ENCODE peak calls at places on chromosomes 11 and 22, in ten cellular contexts. Z is esophagus squamous epithelium; A is neural crest cell; W is CD4-positive, alpha-beta T cell; R is tibial nerve; C is cardiac muscle cell; M is IMR-90; N is NB4; E is BE2C; V is Caco-2. L is an unnamed sample.

GRCh38 chr11:68956142-68956541 is 24.6 kb downstream of the MRGPRD start:
- DNase-seq in N (peak; percentile 64), Z (no peak), E (no peak), W (peak; percentile 8), C (no peak), R (no peak), M (no peak), A (peak; percentile 23), V (peak; percentile 65), L (peak; percentile 49)

GRCh38 chr11:71930556-71931244 is 1.9 kb downstream of the RNF121 start:
- DNase-seq in N (no peak), R (no peak), C (no peak), A (no peak), E (no peak), V (no peak), M (no peak), W (no peak), Z (no peak), L (no peak)

GRCh38 chr11:131694526-131695424 is 324.4 kb downstream of the NTM start:
- DNase-seq in N (peak; percentile 69), V (peak; percentile 84), Z (no peak), A (peak; percentile 93), W (peak; percentile 16), M (peak; percentile 69), C (peak; percentile 88), R (peak; percentile 50), E (peak; percentile 73), L (peak; percentile 94)

GRCh38 chr11:125887373-125888324 is at the start of gene HYLS1:
- DNase-seq in A (peak; percentile 77), W (peak; percentile 95), V (peak; percentile 81), C (peak; percentile 77), E (peak; percentile 86), M (peak; percentile 95), Z (peak; percentile 58), N (peak; percentile 99), R (peak; percentile 82), L (peak; percentile 95)

GRCh38 chr11:85827768-85828639 is 17.1 kb upstream of the SYTL2 start:
- DNase-seq in C (peak; percentile 20), R (no peak), A (no peak), Z (no peak), N (no peak), W (no peak), E (no peak), V (no peak), M (peak; percentile 91), L (no peak)

GRCh38 chr11:35639591-35640179 is 21.4 kb downstream of the FJX1 start:
- DNase-seq in R (no peak), E (no peak), Z (no peak), N (no peak), C (no peak), A (no peak), M (no peak), W (no peak), V (no peak), L (no peak)

GRCh38 chr11:2686360-2687222 is 13.2 kb downstream of the KCNQ1OT1 start:
- DNase-seq in R (no peak), A (no peak), C (no peak), N (no peak), Z (no peak), W (no peak), V (peak; percentile 26), M (no peak), E (no peak), L (no peak)

GRCh38 chr22:23713696-23714595 is 23.1 kb downstream of the RGL4 start:
- DNase-seq in M (no peak), E (no peak), W (no peak), Z (no peak), A (no peak), V (no peak), N (no peak), R (no peak), C (no peak), L (no peak)

GRCh38 chr11:131662310-131662709 is 291.9 kb downstream of the NTM start:
- DNase-seq in W (no peak), C (no peak), R (no peak), V (no peak), A (no peak), Z (no peak), M (no peak), N (no peak), E (no peak), L (no peak)

GRCh38 chr11:3836903-3837302 is 3.9 kb downstream of the RHOG start:
- DNase-seq in C (no peak), V (no peak), M (no peak), W (peak; percentile 62), N (peak; percentile 88), Z (no peak), E (no peak), A (no peak), R (no peak), L (no peak)

GRCh38 chr11:125939081-125939521 is 6.7 kb upstream of the VSIG10L2 start:
- DNase-seq in A (no peak), E (no peak), V (no peak), W (no peak), M (no peak), R (no peak), N (no peak), Z (no peak), C (no peak), L (no peak)

GRCh38 chr11:120482149-120482548 is 29.4 kb upstream of the GRIK4 start:
- DNase-seq in V (no peak), A (no peak), W (no peak), C (no peak), N (no peak), E (peak; percentile 18), M (peak; percentile 39), R (no peak), Z (no peak), L (no peak)

GRCh38 chr22:27641049-27641790 is 160.3 kb downstream of the MN1 start:
- DNase-seq in C (no peak), A (no peak), W (no peak), N (no peak), R (no peak), E (no peak), V (no peak), M (peak; percentile 29), Z (no peak), L (no peak)

GRCh38 chr11:130601141-130601540 is 152.7 kb downstream of the ADAMTS15 start:
- DNase-seq in W (no peak), V (no peak), R (peak; percentile 63), A (no peak), C (peak; percentile 58), N (peak; percentile 31), M (peak; percentile 90), E (no peak), Z (no peak), L (no peak)

GRCh38 chr22:38142606-38143005 is 32.1 kb upstream of the BAIAP2L2 start:
- DNase-seq in N (no peak), E (no peak), V (no peak), C (no peak), R (no peak), A (no peak), W (no peak), Z (no peak), M (no peak), L (no peak)

GRCh38 chr11:22830082-22830414 is 447 bp upstream of the SVIP start:
- DNase-seq in R (no peak), N (no peak), M (no peak), A (no peak), W (no peak), V (no peak), E (no peak), Z (no peak), C (no peak), L (no peak)
- TF ChIP-seq CTCF in R (no peak), N (no peak), M (no peak), A (no peak), W (no peak), V (no peak), E (no peak), Z (no peak), C (no peak), L (peak; percentile 1)

DNA sequence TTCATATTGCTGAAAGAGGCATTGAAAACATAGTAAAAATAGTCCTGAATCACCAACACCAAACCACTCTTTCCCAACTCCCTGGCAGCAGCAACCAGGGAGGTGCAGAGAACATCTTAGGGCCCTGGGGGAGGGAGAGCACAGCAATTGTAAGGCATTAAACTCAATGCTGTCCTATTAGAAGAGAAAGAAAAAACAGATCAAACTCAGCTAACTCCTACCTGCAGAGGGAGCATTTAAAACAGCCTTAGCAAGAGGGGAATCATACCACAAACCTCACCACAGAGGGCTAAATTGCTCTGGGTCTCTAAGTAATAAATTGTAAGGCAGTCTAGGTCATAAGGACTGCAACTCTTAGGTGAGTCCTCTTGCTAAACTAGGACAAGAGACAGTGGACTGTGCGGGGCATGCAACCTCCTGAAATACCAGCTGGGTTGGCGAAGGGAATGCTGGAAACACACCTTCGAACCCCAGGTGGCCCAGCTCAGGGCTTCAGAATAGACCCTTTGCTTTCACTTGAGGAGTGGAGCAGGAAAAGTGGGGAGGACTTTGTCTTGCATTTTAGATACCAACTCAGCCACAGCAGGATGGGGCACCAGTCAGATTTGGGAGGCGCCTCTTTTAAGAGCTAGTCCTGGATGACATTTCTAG is 697.1 kb upstream of the FAT3 start:
- DNase-seq in M (no peak), R (no peak), C (no peak), Z (no peak), N (no peak), E (no peak), A (no peak), W (no peak), V (no peak), L (no peak)
- TF ChIP-seq CTCF in M (no peak), R (no peak), C (no peak), Z (no peak), N (no peak), E (peak; percentile 25), A (no peak), W (no peak), V (no peak), L (no peak)

DNA sequence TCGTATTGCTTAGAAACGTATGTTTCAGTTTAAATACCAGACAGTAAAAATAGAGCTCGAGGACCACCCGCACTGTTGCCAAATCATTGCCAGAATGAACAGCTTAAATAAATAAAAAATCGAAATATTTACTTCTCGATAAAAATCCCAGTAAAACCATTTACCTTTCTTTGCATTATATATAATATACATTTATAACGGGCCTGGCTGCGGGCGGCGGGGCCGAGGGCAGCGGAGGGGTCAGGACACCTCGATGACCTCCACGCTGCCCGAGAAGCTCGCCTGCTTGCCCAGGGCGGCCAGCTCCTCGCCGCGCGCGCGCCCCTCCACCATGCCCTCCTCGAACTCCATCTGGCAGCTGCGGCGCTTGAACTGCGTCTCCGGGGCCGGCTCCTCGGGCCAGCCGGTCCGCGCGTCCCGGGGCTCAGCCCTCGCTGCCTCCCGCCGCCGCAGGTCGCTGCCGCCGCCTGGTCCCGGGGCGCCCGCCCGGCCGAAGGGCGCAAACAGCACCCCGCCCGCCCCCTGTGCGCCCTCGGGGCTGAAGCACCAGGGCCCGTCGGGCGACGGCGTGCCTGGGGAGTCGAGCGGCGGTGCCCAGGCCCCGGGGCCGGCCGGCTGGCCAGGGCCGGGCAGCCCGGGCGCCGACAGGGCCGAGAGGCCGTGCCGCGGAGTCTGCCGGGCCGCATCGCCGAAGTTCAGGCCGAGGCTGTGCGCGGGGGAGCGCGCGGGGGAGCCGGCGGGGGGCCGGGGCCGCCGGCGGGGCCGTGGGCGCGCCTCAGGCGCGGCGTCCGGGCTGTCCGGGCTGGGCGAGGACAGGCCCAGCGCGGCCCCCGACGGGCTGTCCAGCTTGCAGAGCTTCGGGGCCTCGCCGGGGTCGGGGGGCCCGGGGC is 15.5 kb downstream of the DUSP8 start:
- DNase-seq in E (no peak), V (no peak), W (no peak), Z (no peak), A (no peak), R (no peak), C (no peak), M (no peak), N (no peak), L (peak; percentile 37)
- TF ChIP-seq CTCF in E (no peak), V (no peak), W (no peak), Z (no peak), A (no peak), R (no peak), C (no peak), M (no peak), N (no peak), L (no peak)

GRCh38 chr11:122733301-122733686 is 77.8 kb downstream of the UBASH3B start:
- DNase-seq in C (no peak), A (no peak), Z (no peak), W (no peak), V (no peak), N (no peak), M (peak; percentile 92), R (peak; percentile 32), E (no peak), L (no peak)
- TF ChIP-seq CTCF in C (no peak), A (no peak), Z (no peak), W (no peak), V (no peak), N (no peak), M (no peak), R (no peak), E (no peak), L (no peak)